ENCODE peak calls at places on chromosomes 2 and 18, in seven cellular contexts. One of them, this sample, is unnamed.

GRCh38 chr18:51110073-51110797 is 80.2 kb downstream of the SMAD4 start:
- DNase-seq in WTC11: peak; percentile 89
- DNase-seq in frontal cortex: peak; percentile 73
- DNase-seq in psoas muscle: peak; percentile 79
- DNase-seq in cardiac muscle cell: peak; percentile 59
- DNase-seq in progenitor cell of endocrine pancreas: peak; percentile 79
- DNase-seq in activated CD4-positive, alpha-beta T cell treated with anti-CD3 and anti-CD28 coated beads, Interleukin-2, amount 50 U/mL, for 1 hour: peak; percentile 62
- DNase-seq in this sample: peak; percentile 59

GRCh38 chr2:134070281-134070731 is 183.6 kb upstream of the MGAT5 start:
- DNase-seq in WTC11: no peak
- DNase-seq in frontal cortex: no peak
- DNase-seq in psoas muscle: no peak
- DNase-seq in cardiac muscle cell: no peak
- DNase-seq in progenitor cell of endocrine pancreas: no peak
- DNase-seq in activated CD4-positive, alpha-beta T cell treated with anti-CD3 and anti-CD28 coated beads, Interleukin-2, amount 50 U/mL, for 1 hour: no peak
- DNase-seq in this sample: no peak

GRCh38 chr18:76657911-76658475 is 163.0 kb upstream of the ZNF516 start:
- DNase-seq in WTC11: no peak
- DNase-seq in frontal cortex: no peak
- DNase-seq in psoas muscle: no peak
- DNase-seq in cardiac muscle cell: no peak
- DNase-seq in progenitor cell of endocrine pancreas: no peak
- DNase-seq in activated CD4-positive, alpha-beta T cell treated with anti-CD3 and anti-CD28 coated beads, Interleukin-2, amount 50 U/mL, for 1 hour: no peak
- DNase-seq in this sample: no peak

GRCh38 chr2:115505331-115505730 is 1062.9 kb downstream of the DPP10 start:
- DNase-seq in WTC11: no peak
- DNase-seq in frontal cortex: no peak
- DNase-seq in psoas muscle: no peak
- DNase-seq in cardiac muscle cell: no peak
- DNase-seq in progenitor cell of endocrine pancreas: no peak
- DNase-seq in activated CD4-positive, alpha-beta T cell treated with anti-CD3 and anti-CD28 coated beads, Interleukin-2, amount 50 U/mL, for 1 hour: no peak
- DNase-seq in this sample: no peak

GRCh38 chr2:122635649-122636496 is 880.4 kb downstream of the TSN start:
- DNase-seq in WTC11: no peak
- DNase-seq in frontal cortex: no peak
- DNase-seq in psoas muscle: no peak
- DNase-seq in cardiac muscle cell: peak; percentile 24
- DNase-seq in progenitor cell of endocrine pancreas: no peak
- DNase-seq in activated CD4-positive, alpha-beta T cell treated with anti-CD3 and anti-CD28 coated beads, Interleukin-2, amount 50 U/mL, for 1 hour: no peak
- DNase-seq in this sample: no peak

GRCh38 chr2:237590272-237591020 is at the start of gene RAB17:
- DNase-seq in WTC11: peak; percentile 51
- DNase-seq in frontal cortex: no peak
- DNase-seq in psoas muscle: no peak
- DNase-seq in cardiac muscle cell: peak; percentile 54
- DNase-seq in progenitor cell of endocrine pancreas: peak; percentile 50
- DNase-seq in activated CD4-positive, alpha-beta T cell treated with anti-CD3 and anti-CD28 coated beads, Interleukin-2, amount 50 U/mL, for 1 hour: no peak
- DNase-seq in this sample: no peak

GRCh38 chr2:127577503-127577902 is 42.0 kb downstream of the MYO7B start:
- DNase-seq in WTC11: no peak
- DNase-seq in frontal cortex: no peak
- DNase-seq in psoas muscle: peak; percentile 52
- DNase-seq in cardiac muscle cell: no peak
- DNase-seq in progenitor cell of endocrine pancreas: no peak
- DNase-seq in activated CD4-positive, alpha-beta T cell treated with anti-CD3 and anti-CD28 coated beads, Interleukin-2, amount 50 U/mL, for 1 hour: no peak
- DNase-seq in this sample: no peak

GRCh38 chr2:44956841-44957240 is 15.3 kb downstream of the SIX3 start:
- DNase-seq in WTC11: no peak
- DNase-seq in frontal cortex: no peak
- DNase-seq in psoas muscle: no peak
- DNase-seq in cardiac muscle cell: no peak
- DNase-seq in progenitor cell of endocrine pancreas: no peak
- DNase-seq in activated CD4-positive, alpha-beta T cell treated with anti-CD3 and anti-CD28 coated beads, Interleukin-2, amount 50 U/mL, for 1 hour: no peak
- DNase-seq in this sample: no peak

GRCh38 chr2:96470636-96471035 is 34.5 kb downstream of the NEURL3 start:
- DNase-seq in WTC11: peak; percentile 91
- DNase-seq in frontal cortex: no peak
- DNase-seq in psoas muscle: peak; percentile 61
- DNase-seq in cardiac muscle cell: peak; percentile 47
- DNase-seq in progenitor cell of endocrine pancreas: peak; percentile 45
- DNase-seq in activated CD4-positive, alpha-beta T cell treated with anti-CD3 and anti-CD28 coated beads, Interleukin-2, amount 50 U/mL, for 1 hour: peak; percentile 52
- DNase-seq in this sample: peak; percentile 43

GRCh38 chr2:58497189-58497588 is 256.1 kb upstream of the FANCL start:
- DNase-seq in WTC11: no peak
- DNase-seq in frontal cortex: no peak
- DNase-seq in psoas muscle: no peak
- DNase-seq in cardiac muscle cell: no peak
- DNase-seq in progenitor cell of endocrine pancreas: no peak
- DNase-seq in activated CD4-positive, alpha-beta T cell treated with anti-CD3 and anti-CD28 coated beads, Interleukin-2, amount 50 U/mL, for 1 hour: no peak
- DNase-seq in this sample: no peak

GRCh38 chr2:215499330-215499729 is 63.5 kb upstream of the FN1 start:
- DNase-seq in WTC11: no peak
- DNase-seq in frontal cortex: no peak
- DNase-seq in psoas muscle: no peak
- DNase-seq in cardiac muscle cell: peak; percentile 37
- DNase-seq in progenitor cell of endocrine pancreas: no peak
- DNase-seq in activated CD4-positive, alpha-beta T cell treated with anti-CD3 and anti-CD28 coated beads, Interleukin-2, amount 50 U/mL, for 1 hour: no peak
- DNase-seq in this sample: no peak

GRCh38 chr2:30664761-30665358 is 142.4 kb downstream of the CAPN13 start:
- DNase-seq in WTC11: no peak
- DNase-seq in frontal cortex: no peak
- DNase-seq in psoas muscle: no peak
- DNase-seq in cardiac muscle cell: peak; percentile 86
- DNase-seq in progenitor cell of endocrine pancreas: no peak
- DNase-seq in activated CD4-positive, alpha-beta T cell treated with anti-CD3 and anti-CD28 coated beads, Interleukin-2, amount 50 U/mL, for 1 hour: no peak
- DNase-seq in this sample: no peak

GRCh38 chr18:12301263-12302005 is 6.6 kb upstream of the TUBB6 start:
- DNase-seq in WTC11: no peak
- DNase-seq in frontal cortex: no peak
- DNase-seq in psoas muscle: no peak
- DNase-seq in cardiac muscle cell: no peak
- DNase-seq in progenitor cell of endocrine pancreas: no peak
- DNase-seq in activated CD4-positive, alpha-beta T cell treated with anti-CD3 and anti-CD28 coated beads, Interleukin-2, amount 50 U/mL, for 1 hour: no peak
- DNase-seq in this sample: no peak

GRCh38 chr2:40363631-40364030 is 88.3 kb downstream of the SLC8A1 start:
- DNase-seq in WTC11: no peak
- DNase-seq in frontal cortex: no peak
- DNase-seq in psoas muscle: no peak
- DNase-seq in cardiac muscle cell: peak; percentile 43
- DNase-seq in progenitor cell of endocrine pancreas: no peak
- DNase-seq in activated CD4-positive, alpha-beta T cell treated with anti-CD3 and anti-CD28 coated beads, Interleukin-2, amount 50 U/mL, for 1 hour: no peak
- DNase-seq in this sample: no peak

GRCh38 chr18:63890226-63890949 is 2.9 kb downstream of the SERPINB2 start:
- DNase-seq in WTC11: no peak
- DNase-seq in frontal cortex: no peak
- DNase-seq in psoas muscle: no peak
- DNase-seq in cardiac muscle cell: no peak
- DNase-seq in progenitor cell of endocrine pancreas: no peak
- DNase-seq in activated CD4-positive, alpha-beta T cell treated with anti-CD3 and anti-CD28 coated beads, Interleukin-2, amount 50 U/mL, for 1 hour: no peak
- DNase-seq in this sample: no peak

GRCh38 chr2:234495076-234495800 is 1.6 kb downstream of the ARL4C start:
- DNase-seq in WTC11: peak; percentile 53
- DNase-seq in frontal cortex: no peak
- DNase-seq in psoas muscle: no peak
- DNase-seq in cardiac muscle cell: peak; percentile 39
- DNase-seq in progenitor cell of endocrine pancreas: peak; percentile 42
- DNase-seq in activated CD4-positive, alpha-beta T cell treated with anti-CD3 and anti-CD28 coated beads, Interleukin-2, amount 50 U/mL, for 1 hour: peak; percentile 41
- DNase-seq in this sample: peak; percentile 29

GRCh38 chr18:48767090-48767670 is 183.6 kb downstream of the SMAD7 start:
- DNase-seq in WTC11: no peak
- DNase-seq in frontal cortex: no peak
- DNase-seq in psoas muscle: peak; percentile 85
- DNase-seq in cardiac muscle cell: peak; percentile 28
- DNase-seq in progenitor cell of endocrine pancreas: no peak
- DNase-seq in activated CD4-positive, alpha-beta T cell treated with anti-CD3 and anti-CD28 coated beads, Interleukin-2, amount 50 U/mL, for 1 hour: no peak
- DNase-seq in this sample: no peak

GRCh38 chr18:54926593-54927297 is 32.5 kb downstream of the CCDC68 start:
- DNase-seq in WTC11: no peak
- DNase-seq in frontal cortex: no peak
- DNase-seq in psoas muscle: no peak
- DNase-seq in cardiac muscle cell: peak; percentile 48
- DNase-seq in progenitor cell of endocrine pancreas: no peak
- DNase-seq in activated CD4-positive, alpha-beta T cell treated with anti-CD3 and anti-CD28 coated beads, Interleukin-2, amount 50 U/mL, for 1 hour: no peak
- DNase-seq in this sample: no peak

GRCh38 chr2:28624798-28625701 is 126.6 kb upstream of the PPP1CB start:
- DNase-seq in WTC11: no peak
- DNase-seq in frontal cortex: peak; percentile 10
- DNase-seq in psoas muscle: peak; percentile 85
- DNase-seq in cardiac muscle cell: peak; percentile 75
- DNase-seq in progenitor cell of endocrine pancreas: no peak
- DNase-seq in activated CD4-positive, alpha-beta T cell treated with anti-CD3 and anti-CD28 coated beads, Interleukin-2, amount 50 U/mL, for 1 hour: peak; percentile 53
- DNase-seq in this sample: peak; percentile 33

GRCh38 chr2:159096896-159097295 is 128.5 kb downstream of the TANC1 start:
- DNase-seq in WTC11: no peak
- DNase-seq in frontal cortex: no peak
- DNase-seq in psoas muscle: no peak
- DNase-seq in cardiac muscle cell: peak; percentile 61
- DNase-seq in progenitor cell of endocrine pancreas: no peak
- DNase-seq in activated CD4-positive, alpha-beta T cell treated with anti-CD3 and anti-CD28 coated beads, Interleukin-2, amount 50 U/mL, for 1 hour: no peak
- DNase-seq in this sample: no peak

GRCh38 chr18:35811896-35812295 is 160.6 kb upstream of the RMP24 start:
- DNase-seq in WTC11: no peak
- DNase-seq in frontal cortex: no peak
- DNase-seq in psoas muscle: no peak
- DNase-seq in cardiac muscle cell: no peak
- DNase-seq in progenitor cell of endocrine pancreas: no peak
- DNase-seq in activated CD4-positive, alpha-beta T cell treated with anti-CD3 and anti-CD28 coated beads, Interleukin-2, amount 50 U/mL, for 1 hour: no peak
- DNase-seq in this sample: no peak

GRCh38 chr2:190060626-190061025 is 1.9 kb downstream of the MSTN start:
- DNase-seq in WTC11: no peak
- DNase-seq in frontal cortex: no peak
- DNase-seq in psoas muscle: no peak
- DNase-seq in cardiac muscle cell: no peak
- DNase-seq in progenitor cell of endocrine pancreas: no peak
- DNase-seq in activated CD4-positive, alpha-beta T cell treated with anti-CD3 and anti-CD28 coated beads, Interleukin-2, amount 50 U/mL, for 1 hour: no peak
- DNase-seq in this sample: no peak

GRCh38 chr18:63664571-63664970 is 2.9 kb upstream of the SERPINB3 start:
- DNase-seq in WTC11: no peak
- DNase-seq in frontal cortex: no peak
- DNase-seq in psoas muscle: no peak
- DNase-seq in cardiac muscle cell: no peak
- DNase-seq in progenitor cell of endocrine pancreas: no peak
- DNase-seq in activated CD4-positive, alpha-beta T cell treated with anti-CD3 and anti-CD28 coated beads, Interleukin-2, amount 50 U/mL, for 1 hour: no peak
- DNase-seq in this sample: no peak

GRCh38 chr2:42910657-42911405 is 118.4 kb upstream of the HAAO start:
- DNase-seq in WTC11: no peak
- DNase-seq in frontal cortex: no peak
- DNase-seq in psoas muscle: no peak
- DNase-seq in cardiac muscle cell: no peak
- DNase-seq in progenitor cell of endocrine pancreas: no peak
- DNase-seq in activated CD4-positive, alpha-beta T cell treated with anti-CD3 and anti-CD28 coated beads, Interleukin-2, amount 50 U/mL, for 1 hour: no peak
- DNase-seq in this sample: no peak

GRCh38 chr2:11375025-11375688 is 30.7 kb upstream of the ROCK2 start:
- DNase-seq in WTC11: no peak
- DNase-seq in frontal cortex: no peak
- DNase-seq in psoas muscle: no peak
- DNase-seq in cardiac muscle cell: no peak
- DNase-seq in progenitor cell of endocrine pancreas: no peak
- DNase-seq in activated CD4-positive, alpha-beta T cell treated with anti-CD3 and anti-CD28 coated beads, Interleukin-2, amount 50 U/mL, for 1 hour: no peak
- DNase-seq in this sample: no peak

GRCh38 chr2:236972491-236973379 is 113.0 kb upstream of the COPS8 start:
- DNase-seq in WTC11: peak; percentile 39
- DNase-seq in frontal cortex: no peak
- DNase-seq in psoas muscle: peak; percentile 91
- DNase-seq in cardiac muscle cell: peak; percentile 66
- DNase-seq in progenitor cell of endocrine pancreas: no peak
- DNase-seq in activated CD4-positive, alpha-beta T cell treated with anti-CD3 and anti-CD28 coated beads, Interleukin-2, amount 50 U/mL, for 1 hour: no peak
- DNase-seq in this sample: no peak

GRCh38 chr18:57670046-57670445 is 48.4 kb upstream of the NARS1 start:
- DNase-seq in WTC11: no peak
- DNase-seq in frontal cortex: no peak
- DNase-seq in psoas muscle: no peak
- DNase-seq in cardiac muscle cell: no peak
- DNase-seq in progenitor cell of endocrine pancreas: no peak
- DNase-seq in activated CD4-positive, alpha-beta T cell treated with anti-CD3 and anti-CD28 coated beads, Interleukin-2, amount 50 U/mL, for 1 hour: no peak
- DNase-seq in this sample: no peak

GRCh38 chr18:30929065-30929464 is 113.5 kb downstream of the DSC3 start:
- DNase-seq in WTC11: no peak
- DNase-seq in frontal cortex: no peak
- DNase-seq in psoas muscle: no peak
- DNase-seq in cardiac muscle cell: no peak
- DNase-seq in progenitor cell of endocrine pancreas: no peak
- DNase-seq in activated CD4-positive, alpha-beta T cell treated with anti-CD3 and anti-CD28 coated beads, Interleukin-2, amount 50 U/mL, for 1 hour: no peak
- DNase-seq in this sample: no peak

GRCh38 chr2:16717477-16717876 is 51.8 kb upstream of the CYRIA start:
- DNase-seq in WTC11: no peak
- DNase-seq in frontal cortex: no peak
- DNase-seq in psoas muscle: no peak
- DNase-seq in cardiac muscle cell: no peak
- DNase-seq in progenitor cell of endocrine pancreas: no peak
- DNase-seq in activated CD4-positive, alpha-beta T cell treated with anti-CD3 and anti-CD28 coated beads, Interleukin-2, amount 50 U/mL, for 1 hour: no peak
- DNase-seq in this sample: no peak

GRCh38 chr2:228768818-228769217 is 502.3 kb downstream of the PID1 start:
- DNase-seq in WTC11: no peak
- DNase-seq in frontal cortex: no peak
- DNase-seq in psoas muscle: no peak
- DNase-seq in cardiac muscle cell: peak; percentile 84
- DNase-seq in progenitor cell of endocrine pancreas: no peak
- DNase-seq in activated CD4-positive, alpha-beta T cell treated with anti-CD3 and anti-CD28 coated beads, Interleukin-2, amount 50 U/mL, for 1 hour: no peak
- DNase-seq in this sample: no peak

GRCh38 chr2:42917374-42918017 is 125.1 kb upstream of the HAAO start:
- DNase-seq in WTC11: no peak
- DNase-seq in frontal cortex: no peak
- DNase-seq in psoas muscle: no peak
- DNase-seq in cardiac muscle cell: peak; percentile 95
- DNase-seq in progenitor cell of endocrine pancreas: no peak
- DNase-seq in activated CD4-positive, alpha-beta T cell treated with anti-CD3 and anti-CD28 coated beads, Interleukin-2, amount 50 U/mL, for 1 hour: no peak
- DNase-seq in this sample: no peak

This sample was measured in activated gamma-delta T cell treated with Interleukin-2 at 50 U/mL for 16 hours.